ENCODE peak calls at places on chromosomes 4 and X, in eight cellular contexts. One of them, this sample, is unnamed.

GRCh38 chr4:80361329-80361900 is 25.9 kb downstream of the CFAP299 start:
- DNase-seq in SJCRH30: no peak
- DNase-seq in islet precursor cell: no peak
- DNase-seq in substantia nigra: no peak
- DNase-seq in NCI-H1930: peak; percentile 6
- DNase-seq in CD4-positive, CD25-positive, alpha-beta regulatory T cell: peak; percentile 43
- DNase-seq in renal cortical epithelial cell: peak; percentile 44
- DNase-seq in suprapubic skin: no peak
- DNase-seq in this sample: peak; percentile 10

GRCh38 chr4:1711906-1712215 is 258 bp downstream of the SLBP start:
- DNase-seq in SJCRH30: no peak
- DNase-seq in islet precursor cell: no peak
- DNase-seq in substantia nigra: no peak
- DNase-seq in NCI-H1930: no peak
- DNase-seq in CD4-positive, CD25-positive, alpha-beta regulatory T cell: peak; percentile 69
- DNase-seq in renal cortical epithelial cell: no peak
- DNase-seq in suprapubic skin: no peak
- DNase-seq in this sample: no peak

GRCh38 chrX:154774622-154775021 is 12.0 kb downstream of the DKC1 start:
- DNase-seq in SJCRH30: no peak
- DNase-seq in islet precursor cell: no peak
- DNase-seq in substantia nigra: no peak
- DNase-seq in NCI-H1930: no peak
- DNase-seq in CD4-positive, CD25-positive, alpha-beta regulatory T cell: no peak
- DNase-seq in renal cortical epithelial cell: no peak
- DNase-seq in suprapubic skin: no peak
- DNase-seq in this sample: no peak

GRCh38 chr4:159185593-159186023 is 82.7 kb downstream of the RAPGEF2 start:
- DNase-seq in SJCRH30: no peak
- DNase-seq in islet precursor cell: no peak
- DNase-seq in substantia nigra: no peak
- DNase-seq in NCI-H1930: no peak
- DNase-seq in CD4-positive, CD25-positive, alpha-beta regulatory T cell: no peak
- DNase-seq in renal cortical epithelial cell: peak; percentile 14
- DNase-seq in suprapubic skin: no peak
- DNase-seq in this sample: no peak

GRCh38 chrX:9555354-9555753 is 90.5 kb downstream of the TBL1X start:
- DNase-seq in SJCRH30: no peak
- DNase-seq in islet precursor cell: no peak
- DNase-seq in substantia nigra: no peak
- DNase-seq in NCI-H1930: no peak
- DNase-seq in CD4-positive, CD25-positive, alpha-beta regulatory T cell: no peak
- DNase-seq in renal cortical epithelial cell: no peak
- DNase-seq in suprapubic skin: no peak
- DNase-seq in this sample: no peak

GRCh38 chr4:176492648-176493302 is 173.0 kb downstream of the SPCS3 start:
- DNase-seq in SJCRH30: no peak
- DNase-seq in islet precursor cell: no peak
- DNase-seq in substantia nigra: no peak
- DNase-seq in NCI-H1930: no peak
- DNase-seq in CD4-positive, CD25-positive, alpha-beta regulatory T cell: no peak
- DNase-seq in renal cortical epithelial cell: peak; percentile 62
- DNase-seq in suprapubic skin: no peak
- DNase-seq in this sample: peak; percentile 54

GRCh38 chr4:107740381-107740780 is 20.3 kb upstream of the PAPSS1 start:
- DNase-seq in SJCRH30: peak; percentile 36
- DNase-seq in islet precursor cell: no peak
- DNase-seq in substantia nigra: no peak
- DNase-seq in NCI-H1930: peak; percentile 10
- DNase-seq in CD4-positive, CD25-positive, alpha-beta regulatory T cell: peak; percentile 12
- DNase-seq in renal cortical epithelial cell: peak; percentile 36
- DNase-seq in suprapubic skin: no peak
- DNase-seq in this sample: peak; percentile 36

GRCh38 chr4:73452953-73453700 is 17.1 kb downstream of the AFP start:
- DNase-seq in SJCRH30: no peak
- DNase-seq in islet precursor cell: peak; percentile 96
- DNase-seq in substantia nigra: no peak
- DNase-seq in NCI-H1930: no peak
- DNase-seq in CD4-positive, CD25-positive, alpha-beta regulatory T cell: no peak
- DNase-seq in renal cortical epithelial cell: peak; percentile 54
- DNase-seq in suprapubic skin: no peak
- DNase-seq in this sample: no peak

GRCh38 chr4:41509411-41510008 is 28.4 kb upstream of the LIMCH1 start:
- DNase-seq in SJCRH30: peak; percentile 92
- DNase-seq in islet precursor cell: no peak
- DNase-seq in substantia nigra: no peak
- DNase-seq in NCI-H1930: no peak
- DNase-seq in CD4-positive, CD25-positive, alpha-beta regulatory T cell: no peak
- DNase-seq in renal cortical epithelial cell: peak; percentile 47
- DNase-seq in suprapubic skin: no peak
- DNase-seq in this sample: no peak

GRCh38 chr4:113442821-113443220 is 318.7 kb downstream of the CAMK2D start:
- DNase-seq in SJCRH30: no peak
- DNase-seq in islet precursor cell: no peak
- DNase-seq in substantia nigra: no peak
- DNase-seq in NCI-H1930: no peak
- DNase-seq in CD4-positive, CD25-positive, alpha-beta regulatory T cell: no peak
- DNase-seq in renal cortical epithelial cell: no peak
- DNase-seq in suprapubic skin: no peak
- DNase-seq in this sample: no peak

GRCh38 chr4:100557306-100557705 is 39.5 kb upstream of the EMCN start:
- DNase-seq in SJCRH30: no peak
- DNase-seq in islet precursor cell: no peak
- DNase-seq in substantia nigra: no peak
- DNase-seq in NCI-H1930: no peak
- DNase-seq in CD4-positive, CD25-positive, alpha-beta regulatory T cell: no peak
- DNase-seq in renal cortical epithelial cell: no peak
- DNase-seq in suprapubic skin: no peak
- DNase-seq in this sample: no peak

GRCh38 chr4:110361921-110362320 is 114.0 kb upstream of the ENPEP start:
- DNase-seq in SJCRH30: peak; percentile 64
- DNase-seq in islet precursor cell: peak; percentile 95
- DNase-seq in substantia nigra: no peak
- DNase-seq in NCI-H1930: no peak
- DNase-seq in CD4-positive, CD25-positive, alpha-beta regulatory T cell: no peak
- DNase-seq in renal cortical epithelial cell: peak; percentile 94
- DNase-seq in suprapubic skin: no peak
- DNase-seq in this sample: peak; percentile 93

GRCh38 chrX:51376672-51377071 is 44.0 kb downstream of the NUDT10 start:
- DNase-seq in SJCRH30: no peak
- DNase-seq in islet precursor cell: no peak
- DNase-seq in substantia nigra: no peak
- DNase-seq in NCI-H1930: no peak
- DNase-seq in CD4-positive, CD25-positive, alpha-beta regulatory T cell: no peak
- DNase-seq in renal cortical epithelial cell: no peak
- DNase-seq in suprapubic skin: no peak
- DNase-seq in this sample: no peak

GRCh38 chr4:143185253-143186107 is 763 bp downstream of the USP38 start:
- DNase-seq in SJCRH30: no peak
- DNase-seq in islet precursor cell: peak; percentile 70
- DNase-seq in substantia nigra: no peak
- DNase-seq in NCI-H1930: no peak
- DNase-seq in CD4-positive, CD25-positive, alpha-beta regulatory T cell: no peak
- DNase-seq in renal cortical epithelial cell: peak; percentile 10
- DNase-seq in suprapubic skin: peak; percentile 69
- DNase-seq in this sample: peak; percentile 26

GRCh38 chrX:47523713-47524166 is 37.3 kb upstream of the ARAF start:
- DNase-seq in SJCRH30: no peak
- DNase-seq in islet precursor cell: no peak
- DNase-seq in substantia nigra: no peak
- DNase-seq in NCI-H1930: no peak
- DNase-seq in CD4-positive, CD25-positive, alpha-beta regulatory T cell: no peak
- DNase-seq in renal cortical epithelial cell: no peak
- DNase-seq in suprapubic skin: no peak
- DNase-seq in this sample: no peak

GRCh38 chr4:133270021-133270570 is 121.0 kb downstream of the PCDH10 start:
- DNase-seq in SJCRH30: no peak
- DNase-seq in islet precursor cell: no peak
- DNase-seq in substantia nigra: no peak
- DNase-seq in NCI-H1930: no peak
- DNase-seq in CD4-positive, CD25-positive, alpha-beta regulatory T cell: no peak
- DNase-seq in renal cortical epithelial cell: peak; percentile 80
- DNase-seq in suprapubic skin: no peak
- DNase-seq in this sample: no peak

GRCh38 chr4:114312349-114312748 is 286.3 kb upstream of the UGT8 start:
- DNase-seq in SJCRH30: no peak
- DNase-seq in islet precursor cell: no peak
- DNase-seq in substantia nigra: no peak
- DNase-seq in NCI-H1930: no peak
- DNase-seq in CD4-positive, CD25-positive, alpha-beta regulatory T cell: no peak
- DNase-seq in renal cortical epithelial cell: no peak
- DNase-seq in suprapubic skin: no peak
- DNase-seq in this sample: no peak

This sample was measured in kidney tubule cell.